ENCODE peak calls at places on chromosomes 6 and 20, in nine cellular contexts. L, K, Q, M, J, I, G, C and X are unnamed samples.

GRCh38 chr20:58228484-58229197 is at the start of gene ANKRD60:
- DNase-seq in L (no peak), K (peak; percentile 57), Q (no peak), M (no peak), J (no peak), I (no peak), G (no peak), C (peak; percentile 77), X (no peak)

GRCh38 chr6:24838081-24838480 is 39.4 kb upstream of the ARMH2 start:
- DNase-seq in L (no peak), K (no peak), Q (no peak), M (no peak), J (no peak), I (no peak), G (no peak), C (no peak), X (no peak)

GRCh38 chr20:5430670-5431069 is 113.9 kb upstream of the PROKR2 start:
- DNase-seq in L (no peak), K (no peak), Q (no peak), M (no peak), J (no peak), I (no peak), G (no peak), C (no peak), X (no peak)

GRCh38 chr6:35945650-35946025 is 24.7 kb upstream of the SRPK1 start:
- DNase-seq in L (no peak), K (no peak), Q (no peak), M (no peak), J (no peak), I (no peak), G (no peak), C (no peak), X (no peak)

GRCh38 chr6:166167258-166167731 is 356 bp downstream of the TBXT start:
- DNase-seq in L (no peak), K (no peak), Q (no peak), M (no peak), J (no peak), I (no peak), G (no peak), C (no peak), X (no peak)

GRCh38 chr6:52937908-52938307 is 28.4 kb upstream of the GSTA3 start:
- DNase-seq in L (no peak), K (no peak), Q (peak; percentile 60), M (no peak), J (no peak), I (no peak), G (no peak), C (no peak), X (no peak)

GRCh38 chr6:136607932-136608772 is 57.9 kb upstream of the MAP7 start:
- DNase-seq in L (peak; percentile 59), K (no peak), Q (peak; percentile 59), M (peak; percentile 79), J (peak; percentile 83), I (no peak), G (peak; percentile 75), C (peak; percentile 61), X (peak; percentile 31)

GRCh38 chr6:88708197-88708744 is 255.1 kb downstream of the RNGTT start:
- DNase-seq in L (peak; percentile 13), K (no peak), Q (no peak), M (no peak), J (no peak), I (no peak), G (no peak), C (no peak), X (no peak)

GRCh38 chr6:168129292-168130167 is 50.5 kb upstream of the FRMD1 start:
- DNase-seq in L (no peak), K (no peak), Q (peak; percentile 14), M (no peak), J (no peak), I (no peak), G (no peak), C (no peak), X (no peak)

GRCh38 chr6:137651591-137652335 is 157.6 kb upstream of the OLIG3 start:
- DNase-seq in L (no peak), K (no peak), Q (no peak), M (no peak), J (no peak), I (no peak), G (no peak), C (no peak), X (no peak)

GRCh38 chr20:17664025-17664638 is 17.9 kb downstream of the RRBP1 start:
- DNase-seq in L (no peak), K (no peak), Q (no peak), M (peak; percentile 25), J (peak; percentile 24), I (no peak), G (no peak), C (no peak), X (no peak)

GRCh38 chr20:57870597-57871236 is 160.9 kb upstream of the PMEPA1 start:
- DNase-seq in L (no peak), K (no peak), Q (no peak), M (no peak), J (no peak), I (no peak), G (no peak), C (no peak), X (no peak)

GRCh38 chr6:150032598-150032997 is 7.3 kb upstream of the RAET1L start:
- DNase-seq in L (no peak), K (no peak), Q (no peak), M (no peak), J (no peak), I (no peak), G (no peak), C (no peak), X (no peak)
- TF ChIP-seq POLR2A in L (no peak), K (no peak), Q (no peak), M (no peak), J (no peak), I (no peak), G (no peak), C (no peak), X (no peak)

GRCh38 chr6:151409679-151410078 is 18.3 kb upstream of the ZBTB2 start:
- DNase-seq in L (no peak), K (no peak), Q (no peak), M (no peak), J (no peak), I (no peak), G (no peak), C (no peak), X (no peak)
- TF ChIP-seq POLR2AphosphoS5 in L (no peak), K (no peak), Q (no peak), M (no peak), J (no peak), I (peak; percentile 57), G (no peak), C (no peak), X (no peak)

GRCh38 chr6:32519910-32520258 is 10.2 kb downstream of the HLA-DRB5 start:
- DNase-seq in L (no peak), K (no peak), Q (no peak), M (no peak), J (no peak), I (no peak), G (no peak), C (no peak), X (no peak)
- TF ChIP-seq POLR2A in L (no peak), K (no peak), Q (no peak), M (no peak), J (no peak), I (no peak), G (no peak), C (no peak), X (no peak)

DNA sequence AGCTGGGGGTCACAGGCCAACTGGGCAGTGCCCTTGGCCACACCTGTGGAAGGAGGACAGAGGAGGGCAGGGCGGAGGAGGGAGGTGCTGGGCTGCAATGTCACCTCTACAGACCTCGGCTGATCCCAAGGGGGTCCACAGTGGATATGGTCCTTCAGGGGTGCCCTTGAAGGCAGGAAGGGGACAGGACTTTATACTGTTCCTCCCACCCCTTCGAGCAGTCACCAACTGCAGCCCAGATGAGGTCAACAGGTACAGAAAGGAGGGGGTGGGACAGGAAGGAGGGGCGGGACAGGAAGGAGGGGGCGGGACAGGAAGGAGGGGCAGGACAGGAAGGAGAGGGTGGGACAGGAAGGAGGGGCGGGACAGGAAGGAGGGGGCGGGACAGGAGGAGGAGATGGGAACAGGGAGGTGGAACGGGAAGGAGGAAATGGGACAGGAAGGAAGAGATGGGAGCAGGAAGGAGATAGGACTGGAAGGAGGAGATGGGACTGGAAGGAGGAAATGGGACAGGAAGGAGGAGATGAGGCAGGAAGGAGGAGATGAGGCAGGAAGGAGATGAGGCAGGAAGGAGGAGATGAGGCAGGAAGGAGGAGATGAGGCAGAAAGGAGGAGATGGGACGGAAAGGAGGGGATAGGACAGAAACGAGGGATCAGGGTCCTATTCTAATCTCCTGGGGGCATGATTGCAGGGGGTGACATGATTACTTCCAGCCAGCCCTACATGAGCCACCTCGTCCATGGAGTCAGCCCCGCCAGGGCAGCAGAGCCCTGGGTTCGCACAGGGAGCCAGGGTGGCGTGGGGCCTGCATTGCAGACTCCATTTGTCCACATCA is 19.4 kb upstream of the MRGBP start:
- DNase-seq in L (peak; percentile 58), K (no peak), Q (no peak), M (peak; percentile 85), J (peak; percentile 60), I (no peak), G (peak; percentile 75), C (peak; percentile 88), X (peak; percentile 87)
- TF ChIP-seq POLR2AphosphoS5 in L (peak; percentile 30), K (no peak), Q (no peak), M (peak; percentile 52), J (no peak), I (no peak), G (peak; percentile 87), C (peak; percentile 81), X (no peak)

GRCh38 chr6:16149305-16149704 is 20.4 kb downstream of the MYLIP start:
- DNase-seq in L (no peak), K (no peak), Q (no peak), M (no peak), J (no peak), I (no peak), G (no peak), C (no peak), X (no peak)
- TF ChIP-seq POLR2A in L (no peak), K (no peak), Q (no peak), M (no peak), J (no peak), I (no peak), G (no peak), C (peak; percentile 2), X (no peak)

GRCh38 chr6:105373481-105373880 is 29.4 kb downstream of the PREP start:
- DNase-seq in L (no peak), K (no peak), Q (peak; percentile 44), M (no peak), J (no peak), I (no peak), G (no peak), C (no peak), X (no peak)
- TF ChIP-seq POLR2AphosphoS5 in L (no peak), K (no peak), Q (no peak), M (no peak), J (no peak), I (no peak), G (no peak), C (no peak), X (no peak)